ENCODE peak calls at places on chromosomes 2 and 18, in eight cellular contexts. B is GM19239; H is cardiac fibroblast; D is activated CD4-positive, alpha-beta T cell treated with anti-CD3 and anti-CD28 coated beads, Interleukin-2, amount 50 U/mL, for 1 hour; R is GM12865; I is NCI-H1105; W is T-cell; O is DND-41. A is an unnamed sample.

GRCh38 chr2:127558911-127559310 is 23.4 kb downstream of the MYO7B start:
- DNase-seq in B (no peak), H (no peak), D (no peak), R (no peak), I (no peak), W (no peak), O (no peak), A (no peak)

GRCh38 chr2:187440101-187440500 is 8.0 kb downstream of the CALCRL start:
- DNase-seq in B (no peak), H (no peak), D (no peak), R (no peak), I (no peak), W (no peak), O (no peak), A (no peak)

GRCh38 chr2:220147590-220147989 is 520.2 kb downstream of the SLC4A3 start:
- DNase-seq in B (no peak), H (no peak), D (no peak), R (no peak), I (no peak), W (no peak), O (no peak), A (no peak)

GRCh38 chr2:63326473-63326872 is 261.8 kb downstream of the WDPCP start:
- DNase-seq in B (no peak), H (no peak), D (no peak), R (no peak), I (no peak), W (no peak), O (no peak), A (no peak)

GRCh38 chr2:156305121-156305520 is 27.4 kb downstream of the NR4A2 start:
- DNase-seq in B (no peak), H (no peak), D (no peak), R (no peak), I (no peak), W (no peak), O (no peak), A (no peak)

GRCh38 chr18:55981712-55982475 is 393.9 kb upstream of the TCF4 start:
- DNase-seq in B (no peak), H (no peak), D (no peak), R (no peak), I (no peak), W (no peak), O (no peak), A (no peak)

GRCh38 chr2:210503622-210504300 is 27.2 kb upstream of the LANCL1 start:
- DNase-seq in B (no peak), H (peak), D (no peak), R (no peak), I (no peak), W (no peak), O (no peak), A (no peak)

GRCh38 chr2:169035887-169036286 is 4.8 kb upstream of the ABCB11 start:
- DNase-seq in B (no peak), H (no peak), D (no peak), R (no peak), I (no peak), W (no peak), O (no peak), A (no peak)

GRCh38 chr2:117272975-117273671 is 541.4 kb upstream of the DDX18 start:
- DNase-seq in B (no peak), H (no peak), D (no peak), R (no peak), I (no peak), W (no peak), O (no peak), A (no peak)

GRCh38 chr2:231910771-231911170 is 15.4 kb downstream of the NPPC start:
- DNase-seq in B (no peak), H (no peak), D (no peak), R (no peak), I (no peak), W (no peak), O (no peak), A (no peak)

GRCh38 chr2:24307961-24308360 is 52.4 kb downstream of the ITSN2 start:
- DNase-seq in B (no peak), H (peak), D (no peak), R (no peak), I (no peak), W (no peak), O (no peak), A (no peak)

GRCh38 chr2:1081411-1082225 is 131.0 kb downstream of the SNTG2 start:
- DNase-seq in B (no peak), H (peak), D (no peak), R (no peak), I (no peak), W (no peak), O (no peak), A (no peak)

GRCh38 chr2:38540580-38541290 is 62.0 kb downstream of the HNRNPLL start:
- DNase-seq in B (no peak), H (no peak), D (no peak), R (no peak), I (no peak), W (no peak), O (no peak), A (no peak)

GRCh38 chr2:17162721-17163120 is 355.5 kb downstream of the RAD51AP2 start:
- DNase-seq in B (no peak), H (no peak), D (no peak), R (no peak), I (peak), W (no peak), O (no peak), A (no peak)

GRCh38 chr2:222561817-222562424 is 94.0 kb downstream of the FARSB start:
- DNase-seq in B (peak), H (peak), D (peak), R (peak), I (peak), W (no peak), O (peak), A (peak)

GRCh38 chr2:186887107-186888090 is 38.4 kb upstream of the ZSWIM2 start:
- DNase-seq in B (no peak), H (peak), D (no peak), R (peak), I (no peak), W (no peak), O (no peak), A (no peak)

GRCh38 chr2:42794271-42795046 is 2.1 kb upstream of the HAAO start:
- DNase-seq in B (no peak), H (peak), D (no peak), R (peak), I (no peak), W (no peak), O (no peak), A (peak)

GRCh38 chr2:42830922-42831574 is 38.7 kb upstream of the HAAO start:
- DNase-seq in B (no peak), H (no peak), D (no peak), R (no peak), I (no peak), W (no peak), O (no peak), A (no peak)

GRCh38 chr2:82498777-82499443 is 1960.2 kb downstream of the SUCLG1 start:
- DNase-seq in B (no peak), H (no peak), D (no peak), R (no peak), I (no peak), W (no peak), O (no peak), A (no peak)

GRCh38 chr18:44411277-44411900 is 269.3 kb upstream of the SETBP1 start:
- DNase-seq in B (no peak), H (no peak), D (no peak), R (no peak), I (no peak), W (no peak), O (no peak), A (no peak)

GRCh38 chr2:168165418-168165817 is 82.0 kb downstream of the STK39 start:
- DNase-seq in B (no peak), H (peak), D (no peak), R (no peak), I (no peak), W (no peak), O (no peak), A (no peak)

GRCh38 chr18:39872566-39872965 is 2082.5 kb upstream of the PIK3C3 start:
- DNase-seq in B (no peak), H (no peak), D (no peak), R (no peak), I (no peak), W (no peak), O (no peak), A (no peak)

GRCh38 chr18:74778191-74778847 is 180.6 kb downstream of the ZNF407 start:
- DNase-seq in B (no peak), H (peak), D (no peak), R (no peak), I (no peak), W (no peak), O (no peak), A (no peak)

GRCh38 chr2:234463626-234464290 is 33.1 kb downstream of the ARL4C start:
- DNase-seq in B (no peak), H (no peak), D (peak), R (no peak), I (peak), W (peak), O (peak), A (peak)

GRCh38 chr18:48330016-48330991 is 78.9 kb downstream of the ZBTB7C start:
- DNase-seq in B (no peak), H (peak), D (no peak), R (no peak), I (peak), W (no peak), O (no peak), A (peak)

GRCh38 chr2:44137872-44138551 is 30.7 kb upstream of the PPM1B start:
- DNase-seq in B (no peak), H (peak), D (no peak), R (no peak), I (no peak), W (no peak), O (no peak), A (no peak)

GRCh38 chr2:218570850-218571249 is 2.2 kb downstream of the CNOT9 start:
- DNase-seq in B (no peak), H (peak), D (no peak), R (peak), I (no peak), W (no peak), O (no peak), A (no peak)

GRCh38 chr2:136243638-136244557 is 125.9 kb upstream of the CXCR4 start:
- DNase-seq in B (no peak), H (no peak), D (no peak), R (no peak), I (no peak), W (no peak), O (no peak), A (no peak)

A was measured in A549.